ENCODE peak calls at places on chromosomes 13 and 19, in seven cellular contexts. One of them, this sample, is unnamed.

GRCh38 chr19:58569943-58570670 is 3.0 kb downstream of the MZF1 start:
- DNase-seq in SK-N-SH: no peak
- DNase-seq in H1: no peak
- DNase-seq in GM12878: no peak
- DNase-seq in HepG2: no peak
- DNase-seq in NT2/D1: no peak
- DNase-seq in K562: no peak
- DNase-seq in this sample: no peak

GRCh38 chr19:1861599-1862031 is 1.8 kb downstream of the KLF16 start:
- DNase-seq in SK-N-SH: no peak
- DNase-seq in H1: no peak
- DNase-seq in GM12878: no peak
- DNase-seq in HepG2: no peak
- DNase-seq in NT2/D1: no peak
- DNase-seq in K562: peak; percentile 47
- DNase-seq in this sample: no peak

GRCh38 chr19:53172892-53173291 is 14.0 kb upstream of the ZNF347 start:
- DNase-seq in SK-N-SH: no peak
- DNase-seq in H1: no peak
- DNase-seq in GM12878: no peak
- DNase-seq in HepG2: peak; percentile 12
- DNase-seq in NT2/D1: no peak
- DNase-seq in K562: peak; percentile 19
- DNase-seq in this sample: no peak

GRCh38 chr19:31727536-31727935 is 378.3 kb upstream of the TSHZ3 start:
- DNase-seq in SK-N-SH: no peak
- DNase-seq in H1: no peak
- DNase-seq in GM12878: no peak
- DNase-seq in HepG2: no peak
- DNase-seq in NT2/D1: no peak
- DNase-seq in K562: no peak
- DNase-seq in this sample: no peak

GRCh38 chr13:36778083-36778671 is 40.8 kb upstream of the RFXAP start:
- DNase-seq in SK-N-SH: no peak
- DNase-seq in H1: peak; percentile 65
- DNase-seq in GM12878: peak; percentile 20
- DNase-seq in HepG2: peak; percentile 21
- DNase-seq in NT2/D1: no peak
- DNase-seq in K562: no peak
- DNase-seq in this sample: no peak

GRCh38 chr13:51825165-51825592 is 19.8 kb downstream of the TMEM272 start:
- DNase-seq in SK-N-SH: no peak
- DNase-seq in H1: no peak
- DNase-seq in GM12878: no peak
- DNase-seq in HepG2: no peak
- DNase-seq in NT2/D1: no peak
- DNase-seq in K562: no peak
- DNase-seq in this sample: no peak

GRCh38 chr13:70087247-70087646 is 20.4 kb upstream of the ATXN8OS start:
- DNase-seq in SK-N-SH: no peak
- DNase-seq in H1: no peak
- DNase-seq in GM12878: no peak
- DNase-seq in HepG2: no peak
- DNase-seq in NT2/D1: no peak
- DNase-seq in K562: no peak
- DNase-seq in this sample: no peak

GRCh38 chr13:83943530-83944279 is 61.4 kb upstream of the SLITRK1 start:
- DNase-seq in SK-N-SH: no peak
- DNase-seq in H1: no peak
- DNase-seq in GM12878: no peak
- DNase-seq in HepG2: peak; percentile 0
- DNase-seq in NT2/D1: no peak
- DNase-seq in K562: no peak
- DNase-seq in this sample: no peak

GRCh38 chr19:33781996-33782395 is 14.7 kb upstream of the KCTD15 start:
- DNase-seq in SK-N-SH: no peak
- DNase-seq in H1: no peak
- DNase-seq in GM12878: no peak
- DNase-seq in HepG2: no peak
- DNase-seq in NT2/D1: no peak
- DNase-seq in K562: no peak
- DNase-seq in this sample: no peak

GRCh38 chr13:20847298-20847697 is 55.2 kb downstream of the XPO4 start:
- DNase-seq in SK-N-SH: no peak
- DNase-seq in H1: no peak
- DNase-seq in GM12878: no peak
- DNase-seq in HepG2: no peak
- DNase-seq in NT2/D1: no peak
- DNase-seq in K562: peak; percentile 13
- DNase-seq in this sample: no peak

GRCh38 chr13:44402902-44403719 is 29.5 kb downstream of the SERP2 start:
- DNase-seq in SK-N-SH: no peak
- DNase-seq in H1: no peak
- DNase-seq in GM12878: no peak
- DNase-seq in HepG2: no peak
- DNase-seq in NT2/D1: no peak
- DNase-seq in K562: no peak
- DNase-seq in this sample: no peak

GRCh38 chr19:633786-634639 is 676 bp upstream of the POLRMT start:
- DNase-seq in SK-N-SH: no peak
- DNase-seq in H1: no peak
- DNase-seq in GM12878: no peak
- DNase-seq in HepG2: no peak
- DNase-seq in NT2/D1: no peak
- DNase-seq in K562: peak; percentile 27
- DNase-seq in this sample: no peak

GRCh38 chr13:35279500-35279899 is 197.0 kb downstream of the MAB21L1 start:
- DNase-seq in SK-N-SH: no peak
- DNase-seq in H1: no peak
- DNase-seq in GM12878: no peak
- DNase-seq in HepG2: peak; percentile 18
- DNase-seq in NT2/D1: no peak
- DNase-seq in K562: no peak
- DNase-seq in this sample: no peak

GRCh38 chr19:416416-416815 is 7.5 kb upstream of the C2CD4C start:
- DNase-seq in SK-N-SH: no peak
- DNase-seq in H1: no peak
- DNase-seq in GM12878: no peak
- DNase-seq in HepG2: no peak
- DNase-seq in NT2/D1: no peak
- DNase-seq in K562: no peak
- DNase-seq in this sample: no peak

GRCh38 chr13:42478531-42479156 is 95.3 kb upstream of the TNFSF11 start:
- DNase-seq in SK-N-SH: peak; percentile 11
- DNase-seq in H1: no peak
- DNase-seq in GM12878: no peak
- DNase-seq in HepG2: no peak
- DNase-seq in NT2/D1: peak; percentile 15
- DNase-seq in K562: no peak
- DNase-seq in this sample: peak; percentile 10

GRCh38 chr13:23436680-23437079 is 3.2 kb upstream of the SACS start:
- DNase-seq in SK-N-SH: no peak
- DNase-seq in H1: no peak
- DNase-seq in GM12878: no peak
- DNase-seq in HepG2: no peak
- DNase-seq in NT2/D1: no peak
- DNase-seq in K562: no peak
- DNase-seq in this sample: no peak

GRCh38 chr19:44657211-44657921 is 13.7 kb downstream of the PVR start:
- DNase-seq in SK-N-SH: peak; percentile 86
- DNase-seq in H1: peak; percentile 95
- DNase-seq in GM12878: no peak
- DNase-seq in HepG2: peak; percentile 62
- DNase-seq in NT2/D1: peak; percentile 63
- DNase-seq in K562: peak; percentile 76
- DNase-seq in this sample: no peak

GRCh38 chr13:51643114-51643881 is 59.0 kb downstream of the WDFY2 start:
- DNase-seq in SK-N-SH: no peak
- DNase-seq in H1: no peak
- DNase-seq in GM12878: no peak
- DNase-seq in HepG2: peak; percentile 39
- DNase-seq in NT2/D1: peak; percentile 22
- DNase-seq in K562: no peak
- DNase-seq in this sample: no peak

GRCh38 chr13:21079761-21080730 is 18.7 kb upstream of the LATS2 start:
- DNase-seq in SK-N-SH: no peak
- DNase-seq in H1: no peak
- DNase-seq in GM12878: no peak
- DNase-seq in HepG2: peak; percentile 19
- DNase-seq in NT2/D1: no peak
- DNase-seq in K562: no peak
- DNase-seq in this sample: no peak

GRCh38 chr19:35784401-35785086 is 9.2 kb downstream of the ARHGAP33 start:
- DNase-seq in SK-N-SH: no peak
- DNase-seq in H1: peak; percentile 91
- DNase-seq in GM12878: no peak
- DNase-seq in HepG2: no peak
- DNase-seq in NT2/D1: no peak
- DNase-seq in K562: no peak
- DNase-seq in this sample: no peak

GRCh38 chr13:113804017-113804702 is 45.1 kb downstream of the TMEM255B start:
- DNase-seq in SK-N-SH: no peak
- DNase-seq in H1: no peak
- DNase-seq in GM12878: no peak
- DNase-seq in HepG2: no peak
- DNase-seq in NT2/D1: no peak
- DNase-seq in K562: no peak
- DNase-seq in this sample: no peak

GRCh38 chr13:41864658-41865057 is 96.3 kb downstream of the VWA8 start:
- DNase-seq in SK-N-SH: no peak
- DNase-seq in H1: no peak
- DNase-seq in GM12878: no peak
- DNase-seq in HepG2: no peak
- DNase-seq in NT2/D1: no peak
- DNase-seq in K562: no peak
- DNase-seq in this sample: no peak

GRCh38 chr19:50461066-50461875 is 15.0 kb upstream of the EMC10 start:
- DNase-seq in SK-N-SH: peak; percentile 93
- DNase-seq in H1: peak; percentile 84
- DNase-seq in GM12878: peak; percentile 53
- DNase-seq in HepG2: peak; percentile 71
- DNase-seq in NT2/D1: peak; percentile 43
- DNase-seq in K562: peak; percentile 87
- DNase-seq in this sample: peak; percentile 48
- TF ChIP-seq YY1 in SK-N-SH: no peak
- TF ChIP-seq YY1 in H1: no peak
- TF ChIP-seq YY1 in GM12878: peak; percentile 84
- TF ChIP-seq YY1 in HepG2: no peak
- TF ChIP-seq YY1 in NT2/D1: no peak
- TF ChIP-seq YY1 in K562: no peak
- TF ChIP-seq YY1 in this sample: no peak

DNA sequence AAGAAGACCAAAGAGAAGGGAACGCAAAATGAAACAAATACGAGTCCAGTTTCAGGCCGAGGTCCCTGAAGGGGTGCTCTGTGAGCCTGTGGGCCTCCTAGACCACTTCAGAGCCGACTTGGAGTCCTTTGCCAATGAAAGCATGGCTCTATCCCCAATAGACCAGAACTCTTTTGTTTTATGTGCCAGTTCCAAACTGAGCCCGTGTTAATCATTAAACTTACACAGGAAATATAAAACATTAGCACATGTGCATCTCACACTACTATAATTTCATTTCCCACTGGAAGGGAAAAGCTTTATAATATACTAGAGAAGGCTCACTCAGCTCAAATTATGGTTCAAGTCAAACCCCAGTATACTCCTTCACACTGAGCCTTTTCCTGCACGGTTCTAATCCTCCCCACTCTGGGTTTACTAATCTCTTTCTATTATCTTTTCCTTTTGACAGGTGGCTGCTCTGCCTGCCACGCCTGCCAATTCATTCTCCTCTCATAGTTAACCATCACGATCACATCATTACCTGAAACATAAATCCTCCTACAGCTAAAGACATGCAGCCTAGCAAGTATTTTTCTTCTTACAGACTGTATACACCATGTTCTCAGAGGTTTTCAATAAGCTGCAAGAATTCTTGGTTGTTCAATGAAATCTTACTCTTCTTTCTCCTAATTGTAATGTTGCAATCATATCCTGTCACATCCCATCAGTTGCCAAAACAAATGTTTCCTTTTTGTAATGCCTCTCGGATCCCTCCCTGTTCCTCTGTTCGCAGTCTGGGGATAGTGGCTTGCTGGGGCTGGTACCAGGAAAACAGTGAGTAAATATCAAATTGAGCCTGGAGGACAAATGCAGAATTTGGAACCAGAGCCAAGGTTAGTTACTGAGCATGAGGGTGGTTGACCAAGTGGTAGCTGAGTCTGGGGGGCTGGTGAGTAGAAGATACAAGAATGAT is 18.8 kb upstream of the WASF3 start:
- DNase-seq in SK-N-SH: no peak
- DNase-seq in H1: no peak
- DNase-seq in GM12878: no peak
- DNase-seq in HepG2: no peak
- DNase-seq in NT2/D1: no peak
- DNase-seq in K562: no peak
- DNase-seq in this sample: no peak
- TF ChIP-seq YY1 in SK-N-SH: no peak
- TF ChIP-seq YY1 in H1: no peak
- TF ChIP-seq YY1 in GM12878: no peak
- TF ChIP-seq YY1 in HepG2: no peak
- TF ChIP-seq YY1 in NT2/D1: no peak
- TF ChIP-seq YY1 in K562: no peak
- TF ChIP-seq YY1 in this sample: no peak

DNA sequence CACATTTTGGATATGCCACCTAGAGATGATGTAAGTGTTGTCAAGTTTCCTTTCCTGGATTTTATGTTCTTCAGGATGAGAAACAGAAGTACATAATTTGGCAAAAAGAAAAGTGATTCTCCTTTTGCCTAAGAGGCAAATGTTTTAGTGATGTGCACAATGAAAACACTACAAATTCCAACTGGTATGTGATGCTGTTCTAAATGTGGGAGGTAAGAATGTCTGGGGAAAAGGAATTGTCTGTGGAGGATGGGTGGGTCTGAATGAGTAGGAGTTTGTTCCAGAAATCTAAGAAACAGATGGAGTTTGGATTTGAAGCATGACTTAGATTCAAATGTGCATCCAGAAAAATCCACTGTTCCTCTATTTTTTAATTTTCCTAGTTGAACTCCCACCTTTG is 473.6 kb upstream of the SPRY2 start:
- DNase-seq in SK-N-SH: no peak
- DNase-seq in H1: no peak
- DNase-seq in GM12878: no peak
- DNase-seq in HepG2: no peak
- DNase-seq in NT2/D1: no peak
- DNase-seq in K562: no peak
- DNase-seq in this sample: no peak
- TF ChIP-seq YY1 in SK-N-SH: no peak
- TF ChIP-seq YY1 in H1: no peak
- TF ChIP-seq YY1 in GM12878: no peak
- TF ChIP-seq YY1 in HepG2: no peak
- TF ChIP-seq YY1 in NT2/D1: no peak
- TF ChIP-seq YY1 in K562: no peak
- TF ChIP-seq YY1 in this sample: no peak

DNA sequence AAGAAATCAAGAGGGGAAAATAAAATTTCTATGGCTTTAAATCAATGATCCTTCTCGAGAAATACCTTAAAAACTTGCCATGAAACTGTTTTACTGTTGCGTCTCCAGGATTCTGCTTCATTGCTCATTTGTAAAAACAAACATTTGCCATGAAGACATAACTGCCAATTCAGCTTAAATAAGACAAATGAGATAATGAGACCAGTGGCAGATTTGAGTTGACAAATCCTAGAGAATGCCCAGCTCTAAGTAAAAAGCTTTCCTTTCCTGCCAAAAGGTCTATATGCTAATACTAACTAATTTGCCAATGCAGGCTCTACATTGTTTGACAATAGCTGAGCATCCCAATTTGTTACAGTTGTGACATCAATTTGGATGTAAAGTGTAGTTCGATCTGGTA is 400.5 kb upstream of the PCDH9 start:
- DNase-seq in SK-N-SH: no peak
- DNase-seq in H1: no peak
- DNase-seq in GM12878: no peak
- DNase-seq in HepG2: no peak
- DNase-seq in NT2/D1: no peak
- DNase-seq in K562: no peak
- DNase-seq in this sample: no peak
- TF ChIP-seq YY1 in SK-N-SH: no peak
- TF ChIP-seq YY1 in H1: no peak
- TF ChIP-seq YY1 in GM12878: no peak
- TF ChIP-seq YY1 in HepG2: no peak
- TF ChIP-seq YY1 in NT2/D1: no peak
- TF ChIP-seq YY1 in K562: no peak
- TF ChIP-seq YY1 in this sample: no peak

This sample was measured in HCT116.